ENCODE peak calls at places on chromosomes 11 and 22, in six cellular contexts. T is SK-N-SH, B is GM12878, E is H1, N is HepG2, A is K562. H is an unnamed sample.

GRCh38 chr22:30435674-30436126 is 10.1 kb downstream of the MTFP1 start:
- DNase-seq in A (no peak), T (no peak), B (no peak), N (no peak), E (no peak), H (no peak)

GRCh38 chr11:68959465-68960298 is 21.1 kb downstream of the MRGPRD start:
- DNase-seq in N (no peak), E (no peak), B (no peak), T (peak; percentile 51), A (no peak), H (no peak)

GRCh38 chr22:35991168-35991567 is 37.5 kb downstream of the RBFOX2 start:
- DNase-seq in T (no peak), A (no peak), E (no peak), N (no peak), B (no peak), H (no peak)

GRCh38 chr22:31305194-31305593 is 12.9 kb upstream of the PIK3IP1 start:
- DNase-seq in E (no peak), B (no peak), A (no peak), T (no peak), N (no peak), H (no peak)

GRCh38 chr22:31089101-31090100 is 8.3 kb downstream of the SMTN start:
- DNase-seq in N (no peak), T (peak; percentile 90), A (peak; percentile 59), B (no peak), E (peak; percentile 67), H (peak; percentile 31)

GRCh38 chr22:30079952-30080533 is at the start of gene HORMAD2:
- DNase-seq in A (no peak), B (no peak), T (no peak), E (peak; percentile 92), N (no peak), H (no peak)

GRCh38 chr22:44382461-44383038 is 69.8 kb upstream of the SHISAL1 start:
- DNase-seq in A (no peak), T (no peak), N (peak; percentile 3), E (no peak), B (no peak), H (no peak)

GRCh38 chr22:25884121-25884520 is 142.1 kb downstream of the MYO18B start:
- DNase-seq in N (no peak), T (no peak), A (no peak), E (no peak), B (no peak), H (no peak)

GRCh38 chr11:76772783-76773106 is 10.4 kb upstream of the TSKU start:
- DNase-seq in T (no peak), E (no peak), A (no peak), N (no peak), B (no peak), H (no peak)

DNA sequence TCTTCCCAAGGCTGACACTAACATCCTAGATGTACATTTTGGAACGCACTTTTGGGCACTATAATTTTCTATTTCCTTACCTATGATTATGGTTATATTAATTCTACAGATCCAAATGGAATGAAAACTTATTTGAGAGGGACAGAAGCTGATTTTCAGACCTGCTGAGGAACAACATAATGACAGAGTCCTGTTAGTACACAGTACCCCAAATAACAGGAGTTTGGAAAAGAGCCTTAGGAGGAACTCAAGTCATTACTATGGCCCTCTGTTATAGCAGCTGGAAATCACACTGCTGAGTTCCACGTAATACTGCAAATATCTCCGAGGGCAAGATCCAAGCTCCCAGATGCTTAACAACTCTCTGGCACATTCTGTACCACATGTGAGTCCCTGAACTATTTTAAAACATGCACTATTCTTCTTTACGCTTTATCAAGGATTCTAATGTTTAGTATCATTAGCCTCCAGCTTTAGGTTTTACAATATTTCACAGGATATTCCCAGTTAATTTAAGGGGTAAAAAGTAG is 1027.7 kb upstream of the CCDC90B start:
- DNase-seq in N (no peak), B (no peak), E (no peak), T (no peak), A (no peak), H (no peak)
- TF ChIP-seq CHD2 in N (no peak), B (no peak), E (no peak), T (no peak), A (no peak), H (no peak)

GRCh38 chr11:115626414-115626813 is 122.2 kb upstream of the CADM1 start:
- DNase-seq in N (no peak), E (no peak), A (no peak), T (no peak), B (no peak), H (no peak)

GRCh38 chr11:115624065-115624464 is 119.8 kb upstream of the CADM1 start:
- DNase-seq in E (no peak), T (no peak), N (no peak), B (no peak), A (no peak), H (no peak)

GRCh38 chr11:115627071-115627470 is 122.9 kb upstream of the CADM1 start:
- DNase-seq in E (no peak), B (no peak), A (no peak), T (no peak), N (no peak), H (no peak)

GRCh38 chr11:115618428-115618827 is 114.2 kb upstream of the CADM1 start:
- DNase-seq in B (no peak), N (no peak), A (no peak), T (no peak), E (no peak), H (no peak)

GRCh38 chr11:115623021-115623451 is 118.8 kb upstream of the CADM1 start:
- DNase-seq in E (no peak), T (no peak), B (no peak), A (no peak), N (peak; percentile 15), H (peak; percentile 23)
- TF ChIP-seq CHD2 in E (no peak), T (no peak), B (no peak), A (no peak), N (no peak), H (no peak)

DNA sequence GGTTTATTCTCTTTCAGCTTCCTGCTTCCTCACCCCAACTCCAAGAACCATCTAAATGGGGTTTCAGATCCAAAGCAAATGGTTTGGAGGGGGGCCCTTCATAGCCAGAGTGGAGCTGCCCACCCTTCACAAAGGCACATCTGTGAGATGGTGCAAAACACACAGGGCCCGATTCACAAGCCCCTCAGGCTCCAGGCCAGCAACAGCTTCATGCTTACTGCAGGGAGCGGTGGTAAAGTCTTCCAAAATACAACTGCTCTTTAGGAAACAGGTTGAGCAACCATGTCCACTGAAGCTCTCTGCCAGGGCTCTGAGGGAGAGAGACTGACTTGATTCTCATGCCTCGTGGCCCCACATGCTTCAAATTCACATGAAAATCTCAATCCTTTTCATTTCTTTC is 213.0 kb upstream of the NARS2 start:
- DNase-seq in E (no peak), B (no peak), N (no peak), A (no peak), T (no peak), H (no peak)
- TF ChIP-seq CHD2 in E (no peak), B (no peak), N (no peak), A (no peak), T (no peak), H (no peak)

GRCh38 chr11:64710418-64711137 is 12.4 kb downstream of the NRXN2 start:
- DNase-seq in N (no peak), T (no peak), A (no peak), E (no peak), B (no peak), H (no peak)
- TF ChIP-seq CHD2 in N (no peak), T (no peak), A (no peak), E (no peak), B (no peak), H (no peak)

GRCh38 chr22:24009227-24010017 is 1.7 kb upstream of the CABIN1 start:
- DNase-seq in T (no peak), A (no peak), B (no peak), E (no peak), N (peak; percentile 97), H (no peak)
- TF ChIP-seq CHD2 in T (no peak), A (no peak), B (no peak), E (no peak), N (no peak), H (no peak)

DNA sequence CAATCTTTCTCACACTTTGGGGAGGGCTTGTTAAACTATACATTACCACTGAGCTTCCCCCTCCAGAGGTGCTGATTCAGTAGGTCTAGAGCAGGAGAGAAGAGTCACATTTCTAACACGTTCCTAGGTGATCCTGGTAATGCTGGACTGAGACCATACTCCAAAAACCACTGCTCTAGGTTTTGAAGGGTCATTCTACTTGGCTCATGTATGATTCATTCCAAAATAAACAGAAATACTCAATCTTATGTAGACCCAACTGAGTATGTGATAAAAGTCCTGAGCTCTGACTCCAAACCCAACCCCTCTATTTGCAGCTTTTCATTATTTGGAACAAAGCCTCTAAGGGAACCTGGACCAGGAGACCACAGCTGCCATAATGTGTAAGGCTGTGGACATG is 782.9 kb upstream of the CCDC90B start:
- DNase-seq in E (no peak), A (no peak), B (no peak), T (no peak), N (no peak), H (no peak)
- TF ChIP-seq CHD2 in E (no peak), A (no peak), B (no peak), T (no peak), N (no peak), H (no peak)

DNA sequence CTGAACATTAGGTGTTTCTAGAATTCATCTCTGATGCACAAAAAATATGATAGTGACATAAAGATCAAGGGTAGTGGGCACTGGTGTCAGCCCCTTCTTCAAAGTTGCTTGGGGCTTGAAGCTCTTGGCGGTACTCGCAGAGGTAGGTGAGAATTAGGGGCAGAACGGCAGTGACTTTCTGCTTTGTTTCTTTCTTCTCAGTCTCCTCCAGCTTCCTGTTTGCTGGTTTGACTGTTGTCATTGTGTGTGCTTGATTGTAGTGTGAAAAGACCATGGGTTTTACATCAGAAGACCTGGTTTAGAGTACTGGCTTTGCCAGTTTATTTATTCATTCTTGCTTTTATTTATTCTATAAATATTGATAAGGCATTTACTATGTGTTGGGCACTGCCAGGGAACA is 156.7 kb upstream of the PLET1 start:
- DNase-seq in E (no peak), A (no peak), N (no peak), T (no peak), B (no peak), H (no peak)
- TF ChIP-seq CHD2 in E (no peak), A (no peak), N (no peak), T (no peak), B (no peak), H (no peak)

H was measured in A549.